ENCODE peak calls at places on chromosome 3, in four cellular contexts. X, H, E and U are unnamed samples.

GRCh38 chr3:65538101-65538500 is 500.6 kb downstream of the MAGI1 start:
- DNase-seq in X (no peak), H (no peak), E (no peak), U (no peak)

GRCh38 chr3:23945903-23946751 is 1.0 kb downstream of the NR1D2 start:
- DNase-seq in X (peak; percentile 99), H (peak; percentile 75), E (peak; percentile 94), U (peak; percentile 96)

GRCh38 chr3:156797368-156797767 is 28.8 kb upstream of the LEKR1 start:
- DNase-seq in X (no peak), H (no peak), E (no peak), U (no peak)

GRCh38 chr3:157443873-157444770 is 7.5 kb downstream of the PTX3 start:
- DNase-seq in X (no peak), H (no peak), E (peak; percentile 87), U (no peak)

GRCh38 chr3:69339766-69340165 is 46.1 kb downstream of the FRMD4B start:
- DNase-seq in X (no peak), H (no peak), E (no peak), U (no peak)

GRCh38 chr3:111070772-111071256 is 802 bp upstream of the NECTIN3 start:
- DNase-seq in X (no peak), H (no peak), E (no peak), U (no peak)

GRCh38 chr3:123289336-123290106 is 87.8 kb downstream of the SEC22A start:
- DNase-seq in X (peak; percentile 7), H (no peak), E (no peak), U (no peak)

GRCh38 chr3:13420817-13421755 is 964 bp upstream of the NUP210 start:
- DNase-seq in X (no peak), H (no peak), E (no peak), U (no peak)

GRCh38 chr3:13867727-13868126 is 12.1 kb downstream of the WNT7A start:
- DNase-seq in X (no peak), H (no peak), E (no peak), U (no peak)

GRCh38 chr3:62248831-62249776 is 124.2 kb downstream of the FEZF2 start:
- DNase-seq in X (no peak), H (no peak), E (no peak), U (no peak)

GRCh38 chr3:43001556-43002121 is 22.5 kb downstream of the GASK1A start:
- DNase-seq in X (no peak), H (no peak), E (no peak), U (no peak)

GRCh38 chr3:105662326-105662725 is 206.5 kb downstream of the CBLB start:
- DNase-seq in X (no peak), H (peak; percentile 41), E (no peak), U (no peak)

GRCh38 chr3:124526601-124527000 is 203.7 kb upstream of the UMPS start:
- DNase-seq in X (no peak), H (no peak), E (no peak), U (no peak)

GRCh38 chr3:43451670-43452254 is 165.4 kb downstream of the SNRK start:
- DNase-seq in X (no peak), H (no peak), E (no peak), U (no peak)

GRCh38 chr3:76442374-76442915 is 597.5 kb upstream of the ROBO2 start:
- DNase-seq in X (no peak), H (peak; percentile 43), E (no peak), U (no peak)

GRCh38 chr3:129809297-129809696 is 84.2 kb downstream of the TMCC1 start:
- DNase-seq in X (peak; percentile 26), H (no peak), E (no peak), U (no peak)

GRCh38 chr3:36893137-36893557 is 51.7 kb downstream of the TRANK1 start:
- DNase-seq in X (no peak), H (peak; percentile 82), E (peak; percentile 66), U (no peak)

GRCh38 chr3:112390783-112391641 is 58.1 kb downstream of the CD200 start:
- DNase-seq in X (no peak), H (peak; percentile 99), E (peak; percentile 91), U (peak; percentile 88)

GRCh38 chr3:146274833-146275232 is 23.9 kb upstream of the PLSCR4 start:
- DNase-seq in X (no peak), H (peak; percentile 91), E (peak; percentile 94), U (peak; percentile 28)

GRCh38 chr3:65927576-65927975 is 111.1 kb downstream of the MAGI1 start:
- DNase-seq in X (no peak), H (peak; percentile 63), E (no peak), U (peak; percentile 81)

GRCh38 chr3:46907271-46907670 is 29.8 kb downstream of the PTH1R start:
- DNase-seq in X (no peak), H (no peak), E (no peak), U (no peak)

GRCh38 chr3:115789480-115789879 is 166.2 kb downstream of the GAP43 start:
- DNase-seq in X (no peak), H (no peak), E (no peak), U (no peak)

GRCh38 chr3:47251689-47252088 is 30.9 kb downstream of the KIF9 start:
- DNase-seq in X (no peak), H (no peak), E (no peak), U (no peak)

GRCh38 chr3:143751643-143752178 is 96.6 kb downstream of the SLC9A9 start:
- DNase-seq in X (no peak), H (no peak), E (no peak), U (no peak)

GRCh38 chr3:161423911-161424522 is 52.7 kb upstream of the SPTSSB start:
- DNase-seq in X (peak; percentile 48), H (no peak), E (peak; percentile 63), U (peak; percentile 22)

GRCh38 chr3:155079795-155080546 is at the start of gene MME:
- DNase-seq in X (peak; percentile 76), H (peak; percentile 32), E (peak; percentile 63), U (peak; percentile 69)

GRCh38 chr3:182412066-182412465 is 381.2 kb upstream of the ATP11B start:
- DNase-seq in X (no peak), H (no peak), E (no peak), U (peak; percentile 89)

GRCh38 chr3:143331336-143331735 is 211.8 kb downstream of the CHST2 start:
- DNase-seq in X (no peak), H (peak; percentile 27), E (peak; percentile 33), U (no peak)

GRCh38 chr3:183427206-183428139 is 946 bp downstream of the MCF2L2 start:
- DNase-seq in X (peak; percentile 76), H (no peak), E (no peak), U (no peak)

GRCh38 chr3:3636815-3637214 is 162.4 kb upstream of the LRRN1 start:
- DNase-seq in X (no peak), H (peak; percentile 24), E (no peak), U (peak; percentile 78)

GRCh38 chr3:187827723-187828122 is 82.5 kb upstream of the BCL6 start:
- DNase-seq in X (no peak), H (no peak), E (no peak), U (no peak)

GRCh38 chr3:169931747-169932520 is 20.6 kb downstream of the SAMD7 start:
- DNase-seq in X (no peak), H (no peak), E (no peak), U (no peak)

DNA sequence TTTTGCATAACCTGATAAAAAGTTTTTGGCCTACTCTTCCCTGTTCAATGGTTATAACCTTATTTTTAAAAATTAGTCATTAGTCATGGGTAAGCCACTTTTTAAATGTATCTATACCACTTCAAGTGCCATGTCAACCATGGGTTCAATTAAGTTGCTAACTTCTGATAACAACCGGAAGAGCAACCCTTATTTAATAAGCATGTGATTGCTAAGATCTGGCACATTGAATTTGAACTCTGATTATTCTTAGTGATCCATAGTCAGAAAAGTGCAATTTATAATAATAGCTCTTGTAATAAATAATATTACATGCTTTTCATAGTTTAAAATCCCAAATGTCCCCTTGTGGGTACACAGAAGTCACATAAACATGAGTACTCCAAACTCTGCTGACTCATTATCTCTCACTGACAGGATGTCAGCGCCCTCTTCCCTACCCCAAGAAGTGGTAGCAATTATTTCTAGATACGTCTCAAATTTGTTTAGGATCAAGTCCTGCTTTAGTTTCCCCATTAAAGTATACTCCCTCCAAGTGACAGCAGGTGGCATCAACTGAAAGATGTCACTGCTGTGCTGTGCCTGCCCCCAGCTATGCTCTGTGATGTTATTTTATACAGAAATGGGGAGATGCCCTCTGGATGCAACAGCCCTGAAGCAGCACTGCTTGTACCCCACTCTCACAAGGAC is 18.6 kb downstream of the SAMD7 start:
- DNase-seq in X (no peak), H (no peak), E (no peak), U (no peak)
- TF ChIP-seq CTCF in X (no peak), H (no peak), E (no peak), U (no peak)

DNA sequence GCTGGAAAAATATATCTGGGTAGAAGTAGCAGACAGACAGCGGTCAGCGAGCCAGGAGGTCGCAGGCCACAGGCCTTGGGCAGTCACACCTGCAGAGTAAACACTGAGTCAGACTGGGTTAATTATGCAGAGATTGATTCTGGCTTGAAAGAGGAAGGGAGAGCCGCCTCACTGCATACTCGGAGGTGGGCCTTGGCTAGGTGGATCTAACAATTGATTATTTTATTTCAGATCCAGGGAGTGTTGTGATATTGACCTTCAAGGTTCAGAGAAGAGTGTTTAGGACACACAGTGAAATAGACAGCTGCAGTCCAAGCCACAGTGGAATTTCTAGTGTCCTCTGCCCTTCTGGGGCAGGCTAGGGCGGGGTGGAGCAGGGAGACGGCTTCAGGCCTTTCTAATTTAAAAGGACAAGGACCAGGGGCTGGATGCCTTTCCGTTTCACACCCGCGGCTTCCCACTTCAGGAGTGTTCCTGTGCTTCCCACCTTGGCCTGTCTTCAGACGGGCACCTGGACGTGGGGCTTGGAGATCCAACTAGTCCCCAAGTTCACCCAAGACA is 237.3 kb downstream of the XXYLT1 start:
- DNase-seq in X (no peak), H (no peak), E (no peak), U (no peak)
- H2AFZ ChIP-seq in X (no peak overlapping the region), H (no peak overlapping the region), E (no peak overlapping the region), U (no peak overlapping the region)

GRCh38 chr3:127634653-127635052 is 5.7 kb downstream of the PODXL2 start:
- DNase-seq in X (no peak), H (no peak), E (no peak), U (no peak)
- H3K9ac ChIP-seq in X (no peak overlapping the region), H (no peak overlapping the region), E (no peak overlapping the region), U (no peak overlapping the region)

DNA sequence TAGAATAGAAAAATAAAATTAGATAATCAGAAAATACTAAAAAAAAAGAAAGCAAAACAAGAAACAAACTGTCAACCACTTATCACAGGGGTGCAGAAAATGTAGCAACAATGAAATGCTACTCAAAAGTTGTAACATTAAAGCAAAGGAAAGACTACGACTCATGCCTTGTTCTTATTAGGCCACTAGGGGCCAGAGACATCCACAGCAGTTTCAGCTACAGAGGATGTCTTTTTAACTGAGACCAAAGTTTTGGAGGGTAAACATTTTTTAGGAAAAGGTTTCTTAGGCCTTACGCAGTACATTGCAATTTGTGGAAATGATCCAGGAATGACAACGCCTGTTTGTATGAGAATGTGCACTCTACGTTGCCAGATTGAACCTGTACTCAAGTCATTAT is 15.4 kb upstream of the CADM2 start:
- DNase-seq in X (peak; percentile 7), H (no peak), E (no peak), U (no peak)
- TF ChIP-seq CTCF in X (peak; percentile 34), H (no peak), E (no peak), U (no peak)

DNA sequence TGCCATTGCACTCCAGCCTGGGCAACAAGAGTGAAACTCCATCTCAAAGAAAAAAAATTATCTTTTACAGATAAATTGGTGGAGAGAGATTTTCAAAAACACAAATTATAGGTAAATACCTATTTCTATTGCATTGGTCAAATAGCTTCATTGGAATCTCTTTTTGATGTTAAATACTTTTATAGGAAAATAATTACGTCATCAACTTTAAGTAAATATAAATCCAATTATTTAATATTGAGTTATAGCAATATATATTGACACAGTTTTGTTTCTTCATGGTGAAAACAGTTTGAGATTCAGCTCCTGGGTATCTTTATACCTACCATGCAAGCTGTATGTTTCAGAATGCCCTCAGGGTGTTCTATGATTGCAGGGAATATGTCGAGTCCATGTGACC is 172.1 kb downstream of the TP63 start:
- DNase-seq in X (no peak), H (no peak), E (no peak), U (no peak)
- H2AFZ ChIP-seq in X (no peak overlapping the region), H (no peak overlapping the region), E (no peak overlapping the region), U (no peak overlapping the region)

GRCh38 chr3:63914312-63914711 is 2.1 kb upstream of the SCAANT1 start:
- DNase-seq in X (no peak), H (no peak), E (peak; percentile 76), U (peak; percentile 70)
- H3K9ac ChIP-seq in X (no peak overlapping the region), H (no peak overlapping the region), E (no peak overlapping the region), U (peak overlapping the region; percentile 89)